ENCODE peak calls at places on chromosome 11, in four cellular contexts. B is MM.1S, Y is ACHN, W is mammary epithelial cell. K is an unnamed sample.

GRCh38 chr11:23903044-23903704 is 593.7 kb upstream of the LUZP2 start:
- DNase-seq in B (no peak), Y (peak), W (peak), K (no peak)

GRCh38 chr11:87061766-87062165 is 24.0 kb downstream of the TMEM135 start:
- DNase-seq in Y (no peak), W (no peak), B (no peak), K (no peak)

GRCh38 chr11:58582437-58582836 is 3.6 kb downstream of the ZFP91 start:
- DNase-seq in W (no peak), B (no peak), Y (no peak), K (no peak)

GRCh38 chr11:35675901-35676610 is 13.5 kb downstream of the TRIM44 start:
- DNase-seq in W (no peak), B (peak), Y (no peak), K (no peak)

GRCh38 chr11:4991066-4991465 is 3.6 kb upstream of the OR51L1 start:
- DNase-seq in B (peak), W (no peak), Y (peak), K (no peak)

GRCh38 chr11:5596611-5597201 is at the start of gene TRIM6:
- DNase-seq in W (peak), B (no peak), Y (peak), K (no peak)

GRCh38 chr11:13289081-13289480 is 11.5 kb downstream of the BMAL1 start:
- DNase-seq in W (no peak), B (no peak), Y (peak), K (no peak)

GRCh38 chr11:122391049-122391448 is 264.5 kb upstream of the UBASH3B start:
- DNase-seq in W (no peak), B (no peak), Y (no peak), K (no peak)

GRCh38 chr11:17753641-17754040 is 19.1 kb downstream of the KCNC1 start:
- DNase-seq in B (no peak), Y (no peak), W (no peak), K (no peak)

GRCh38 chr11:117430293-117430955 is 102.8 kb downstream of the CEP164 start:
- DNase-seq in Y (no peak), B (no peak), W (no peak), K (no peak)

GRCh38 chr11:79050784-79051183 is 390.0 kb downstream of the TENM4 start:
- DNase-seq in Y (no peak), B (no peak), W (no peak), K (no peak)

GRCh38 chr11:65488273-65489058 is 10.4 kb upstream of the MALAT1 start:
- DNase-seq in Y (peak), B (no peak), W (peak), K (no peak)

GRCh38 chr11:95791385-95792033 is 1.2 kb downstream of the CEP57 start:
- DNase-seq in Y (no peak), W (no peak), B (peak), K (no peak)

GRCh38 chr11:62669420-62670161 is 1.9 kb upstream of the UQCC3 start:
- DNase-seq in B (no peak), Y (no peak), W (no peak), K (no peak)

GRCh38 chr11:87392665-87393064 is 354.9 kb downstream of the TMEM135 start:
- DNase-seq in B (no peak), W (no peak), Y (no peak), K (no peak)